ENCODE peak calls at places on chromosomes 12 and 14, in eight cellular contexts. One of them, this sample, is unnamed.

GRCh38 chr14:93317200-93317599 is 15.6 kb downstream of the BTBD7 start:
- DNase-seq in right lobe of liver: no peak
- DNase-seq in tibial artery: no peak
- DNase-seq in lower leg skin: no peak
- DNase-seq in GM13976: no peak
- DNase-seq in colonic mucosa: no peak
- DNase-seq in dorsolateral prefrontal cortex: no peak
- DNase-seq in astrocyte of the spinal cord: no peak
- DNase-seq in this sample: no peak

GRCh38 chr14:77053046-77053841 is 24.7 kb upstream of the IRF2BPL start:
- DNase-seq in right lobe of liver: peak
- DNase-seq in tibial artery: peak
- DNase-seq in lower leg skin: no peak
- DNase-seq in GM13976: peak
- DNase-seq in colonic mucosa: peak
- DNase-seq in dorsolateral prefrontal cortex: no peak
- DNase-seq in astrocyte of the spinal cord: peak
- DNase-seq in this sample: peak

GRCh38 chr12:60921541-60921940 is 1325.7 kb downstream of the SLC16A7 start:
- DNase-seq in right lobe of liver: no peak
- DNase-seq in tibial artery: no peak
- DNase-seq in lower leg skin: no peak
- DNase-seq in GM13976: no peak
- DNase-seq in colonic mucosa: no peak
- DNase-seq in dorsolateral prefrontal cortex: no peak
- DNase-seq in astrocyte of the spinal cord: peak
- DNase-seq in this sample: no peak

GRCh38 chr12:77954156-77954555 is 123.5 kb downstream of the NAV3 start:
- DNase-seq in right lobe of liver: no peak
- DNase-seq in tibial artery: no peak
- DNase-seq in lower leg skin: no peak
- DNase-seq in GM13976: no peak
- DNase-seq in colonic mucosa: no peak
- DNase-seq in dorsolateral prefrontal cortex: no peak
- DNase-seq in astrocyte of the spinal cord: peak
- DNase-seq in this sample: no peak

GRCh38 chr12:17661250-17661649 is 428.7 kb downstream of the RERGL start:
- DNase-seq in right lobe of liver: no peak
- DNase-seq in tibial artery: no peak
- DNase-seq in lower leg skin: no peak
- DNase-seq in GM13976: no peak
- DNase-seq in colonic mucosa: no peak
- DNase-seq in dorsolateral prefrontal cortex: no peak
- DNase-seq in astrocyte of the spinal cord: no peak
- DNase-seq in this sample: no peak

GRCh38 chr12:45302621-45303020 is 86.7 kb downstream of the ANO6 start:
- DNase-seq in right lobe of liver: no peak
- DNase-seq in tibial artery: no peak
- DNase-seq in lower leg skin: no peak
- DNase-seq in GM13976: no peak
- DNase-seq in colonic mucosa: no peak
- DNase-seq in dorsolateral prefrontal cortex: no peak
- DNase-seq in astrocyte of the spinal cord: no peak
- DNase-seq in this sample: no peak

GRCh38 chr14:102221026-102221425 is 81.3 kb downstream of the WDR20 start:
- DNase-seq in right lobe of liver: no peak
- DNase-seq in tibial artery: no peak
- DNase-seq in lower leg skin: no peak
- DNase-seq in GM13976: no peak
- DNase-seq in colonic mucosa: no peak
- DNase-seq in dorsolateral prefrontal cortex: no peak
- DNase-seq in astrocyte of the spinal cord: no peak
- DNase-seq in this sample: no peak

GRCh38 chr12:48445538-48445937 is 26.8 kb upstream of the ANP32D start:
- DNase-seq in right lobe of liver: no peak
- DNase-seq in tibial artery: no peak
- DNase-seq in lower leg skin: no peak
- DNase-seq in GM13976: no peak
- DNase-seq in colonic mucosa: no peak
- DNase-seq in dorsolateral prefrontal cortex: no peak
- DNase-seq in astrocyte of the spinal cord: no peak
- DNase-seq in this sample: no peak

GRCh38 chr12:111405149-111405855 is 421 bp upstream of the SH2B3 start:
- DNase-seq in right lobe of liver: peak
- DNase-seq in tibial artery: peak
- DNase-seq in lower leg skin: peak
- DNase-seq in GM13976: peak
- DNase-seq in colonic mucosa: peak
- DNase-seq in dorsolateral prefrontal cortex: peak
- DNase-seq in astrocyte of the spinal cord: peak
- DNase-seq in this sample: peak

GRCh38 chr12:8037046-8037663 is 4.6 kb downstream of the FOXJ2 start:
- DNase-seq in right lobe of liver: no peak
- DNase-seq in tibial artery: no peak
- DNase-seq in lower leg skin: no peak
- DNase-seq in GM13976: peak
- DNase-seq in colonic mucosa: no peak
- DNase-seq in dorsolateral prefrontal cortex: no peak
- DNase-seq in astrocyte of the spinal cord: no peak
- DNase-seq in this sample: no peak

GRCh38 chr12:60059180-60059579 is 463.4 kb downstream of the SLC16A7 start:
- DNase-seq in right lobe of liver: no peak
- DNase-seq in tibial artery: no peak
- DNase-seq in lower leg skin: no peak
- DNase-seq in GM13976: no peak
- DNase-seq in colonic mucosa: no peak
- DNase-seq in dorsolateral prefrontal cortex: no peak
- DNase-seq in astrocyte of the spinal cord: no peak
- DNase-seq in this sample: no peak

GRCh38 chr14:20631821-20632389 is 9.6 kb downstream of the OR6S1 start:
- DNase-seq in right lobe of liver: peak
- DNase-seq in tibial artery: peak
- DNase-seq in lower leg skin: no peak
- DNase-seq in GM13976: no peak
- DNase-seq in colonic mucosa: peak
- DNase-seq in dorsolateral prefrontal cortex: no peak
- DNase-seq in astrocyte of the spinal cord: peak
- DNase-seq in this sample: peak

GRCh38 chr12:71011261-71011660 is 90.7 kb upstream of the PTPRR start:
- DNase-seq in right lobe of liver: no peak
- DNase-seq in tibial artery: no peak
- DNase-seq in lower leg skin: no peak
- DNase-seq in GM13976: no peak
- DNase-seq in colonic mucosa: no peak
- DNase-seq in dorsolateral prefrontal cortex: no peak
- DNase-seq in astrocyte of the spinal cord: no peak
- DNase-seq in this sample: no peak

DNA sequence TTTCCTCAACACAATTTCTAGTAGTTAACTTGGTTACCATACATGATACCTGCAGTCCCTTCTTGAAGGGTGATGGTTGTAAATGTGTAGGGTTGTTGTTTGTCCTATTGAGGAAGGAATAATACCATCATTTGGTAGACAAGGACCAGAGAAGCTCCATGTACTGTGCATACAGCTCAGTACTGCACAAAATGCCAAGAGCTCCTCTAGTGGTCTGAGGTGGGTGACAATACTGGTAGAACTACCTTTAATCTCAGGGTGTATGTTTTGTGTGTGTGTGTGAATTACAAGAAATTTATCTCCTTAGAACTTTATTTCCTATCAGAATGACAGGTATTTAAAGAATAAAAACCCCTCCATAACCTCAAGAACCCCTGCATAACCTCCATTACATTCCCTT is 575.3 kb downstream of the TMTC2 start:
- DNase-seq in right lobe of liver: no peak
- DNase-seq in tibial artery: no peak
- DNase-seq in lower leg skin: no peak
- DNase-seq in GM13976: no peak
- DNase-seq in colonic mucosa: no peak
- DNase-seq in dorsolateral prefrontal cortex: no peak
- DNase-seq in astrocyte of the spinal cord: no peak
- DNase-seq in this sample: no peak
- TF ChIP-seq CTCF in right lobe of liver: no peak
- TF ChIP-seq CTCF in tibial artery: no peak
- TF ChIP-seq CTCF in lower leg skin: no peak
- TF ChIP-seq CTCF in GM13976: no peak
- TF ChIP-seq CTCF in colonic mucosa: no peak
- TF ChIP-seq CTCF in dorsolateral prefrontal cortex: no peak
- TF ChIP-seq CTCF in astrocyte of the spinal cord: peak
- TF ChIP-seq CTCF in this sample: no peak

GRCh38 chr12:50018968-50019367 is 6.3 kb downstream of the RACGAP1 start:
- DNase-seq in right lobe of liver: no peak
- DNase-seq in tibial artery: no peak
- DNase-seq in lower leg skin: no peak
- DNase-seq in GM13976: no peak
- DNase-seq in colonic mucosa: no peak
- DNase-seq in dorsolateral prefrontal cortex: no peak
- DNase-seq in astrocyte of the spinal cord: no peak
- DNase-seq in this sample: no peak
- TF ChIP-seq CTCF in right lobe of liver: no peak
- TF ChIP-seq CTCF in tibial artery: no peak
- TF ChIP-seq CTCF in lower leg skin: no peak
- TF ChIP-seq CTCF in GM13976: no peak
- TF ChIP-seq CTCF in colonic mucosa: no peak
- TF ChIP-seq CTCF in dorsolateral prefrontal cortex: no peak
- TF ChIP-seq CTCF in astrocyte of the spinal cord: no peak
- TF ChIP-seq CTCF in this sample: no peak

GRCh38 chr12:43551271-43551970 is 582 bp downstream of the ADAMTS20 start:
- DNase-seq in right lobe of liver: no peak
- DNase-seq in tibial artery: no peak
- DNase-seq in lower leg skin: no peak
- DNase-seq in GM13976: peak
- DNase-seq in colonic mucosa: no peak
- DNase-seq in dorsolateral prefrontal cortex: no peak
- DNase-seq in astrocyte of the spinal cord: no peak
- DNase-seq in this sample: no peak

GRCh38 chr12:43550831-43551270 is 1.2 kb downstream of the ADAMTS20 start:
- DNase-seq in right lobe of liver: no peak
- DNase-seq in tibial artery: no peak
- DNase-seq in lower leg skin: no peak
- DNase-seq in GM13976: no peak
- DNase-seq in colonic mucosa: no peak
- DNase-seq in dorsolateral prefrontal cortex: no peak
- DNase-seq in astrocyte of the spinal cord: no peak
- DNase-seq in this sample: no peak

GRCh38 chr12:43556057-43556456 is 4.1 kb upstream of the ADAMTS20 start:
- DNase-seq in right lobe of liver: no peak
- DNase-seq in tibial artery: no peak
- DNase-seq in lower leg skin: no peak
- DNase-seq in GM13976: no peak
- DNase-seq in colonic mucosa: no peak
- DNase-seq in dorsolateral prefrontal cortex: no peak
- DNase-seq in astrocyte of the spinal cord: no peak
- DNase-seq in this sample: no peak

DNA sequence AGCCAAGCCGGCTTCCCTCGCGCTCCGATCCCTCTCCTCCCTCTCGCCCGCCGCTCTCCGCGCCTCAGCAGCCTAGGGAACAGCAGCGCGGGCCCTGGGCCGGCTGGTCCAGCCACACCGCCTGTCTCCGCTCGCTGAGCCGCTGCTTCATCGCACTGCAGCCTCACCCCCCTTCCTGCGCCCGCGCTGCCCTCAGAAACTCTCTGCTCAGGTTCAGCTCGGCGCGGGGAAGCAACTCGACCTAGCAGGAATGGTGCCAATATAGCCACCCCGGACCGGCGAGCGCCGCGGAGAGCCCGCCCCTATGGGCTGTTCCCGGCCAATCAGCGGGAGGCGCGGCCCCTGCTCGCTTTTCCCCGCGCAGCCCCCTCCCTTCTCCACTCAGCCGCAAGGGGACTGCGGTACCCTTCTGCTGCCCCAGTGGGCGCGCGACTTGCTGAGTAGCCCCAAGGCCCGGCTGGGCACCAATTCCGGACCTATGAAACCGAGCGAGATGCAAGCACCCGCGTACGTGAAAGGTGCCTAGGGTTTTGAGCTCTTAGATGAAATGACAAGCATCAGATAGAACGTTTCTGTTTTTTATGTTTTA is at the start of gene ADAMTS20:
- DNase-seq in right lobe of liver: no peak
- DNase-seq in tibial artery: no peak
- DNase-seq in lower leg skin: no peak
- DNase-seq in GM13976: peak
- DNase-seq in colonic mucosa: no peak
- DNase-seq in dorsolateral prefrontal cortex: no peak
- DNase-seq in astrocyte of the spinal cord: peak
- DNase-seq in this sample: no peak
- TF ChIP-seq CTCF in right lobe of liver: no peak
- TF ChIP-seq CTCF in tibial artery: no peak
- TF ChIP-seq CTCF in lower leg skin: no peak
- TF ChIP-seq CTCF in GM13976: no peak
- TF ChIP-seq CTCF in colonic mucosa: no peak
- TF ChIP-seq CTCF in dorsolateral prefrontal cortex: no peak
- TF ChIP-seq CTCF in astrocyte of the spinal cord: no peak
- TF ChIP-seq CTCF in this sample: no peak

GRCh38 chr12:66541446-66541845 is 137.4 kb downstream of the GRIP1 start:
- DNase-seq in right lobe of liver: no peak
- DNase-seq in tibial artery: no peak
- DNase-seq in lower leg skin: no peak
- DNase-seq in GM13976: no peak
- DNase-seq in colonic mucosa: no peak
- DNase-seq in dorsolateral prefrontal cortex: no peak
- DNase-seq in astrocyte of the spinal cord: no peak
- DNase-seq in this sample: no peak

GRCh38 chr12:66538970-66539369 is 139.9 kb downstream of the GRIP1 start:
- DNase-seq in right lobe of liver: no peak
- DNase-seq in tibial artery: no peak
- DNase-seq in lower leg skin: no peak
- DNase-seq in GM13976: no peak
- DNase-seq in colonic mucosa: no peak
- DNase-seq in dorsolateral prefrontal cortex: no peak
- DNase-seq in astrocyte of the spinal cord: peak
- DNase-seq in this sample: no peak

GRCh38 chr12:66533767-66534166 is 145.1 kb downstream of the GRIP1 start:
- DNase-seq in right lobe of liver: no peak
- DNase-seq in tibial artery: no peak
- DNase-seq in lower leg skin: no peak
- DNase-seq in GM13976: no peak
- DNase-seq in colonic mucosa: no peak
- DNase-seq in dorsolateral prefrontal cortex: no peak
- DNase-seq in astrocyte of the spinal cord: no peak
- DNase-seq in this sample: peak

GRCh38 chr12:66539451-66539850 is 139.4 kb downstream of the GRIP1 start:
- DNase-seq in right lobe of liver: no peak
- DNase-seq in tibial artery: no peak
- DNase-seq in lower leg skin: no peak
- DNase-seq in GM13976: no peak
- DNase-seq in colonic mucosa: no peak
- DNase-seq in dorsolateral prefrontal cortex: no peak
- DNase-seq in astrocyte of the spinal cord: no peak
- DNase-seq in this sample: no peak

DNA sequence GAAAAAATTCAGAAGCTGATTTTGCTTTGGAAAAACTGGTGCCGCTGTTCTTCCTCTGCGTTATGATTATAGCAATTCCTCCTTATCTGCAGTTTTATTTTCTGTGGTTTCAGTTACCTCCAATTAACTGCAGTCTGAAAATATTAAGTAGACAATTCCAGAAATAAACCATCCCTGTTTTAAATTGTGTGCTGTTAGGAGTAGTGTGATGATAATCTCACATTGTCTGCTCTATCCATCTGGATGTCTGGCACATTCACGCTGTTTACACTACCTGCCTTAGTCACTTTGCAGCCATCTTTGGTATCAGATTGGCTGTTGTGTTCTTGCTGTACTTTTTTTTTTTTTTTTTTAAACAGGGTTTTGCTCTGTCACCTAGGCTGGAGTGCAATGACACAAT is 141.0 kb downstream of the GRIP1 start:
- DNase-seq in right lobe of liver: no peak
- DNase-seq in tibial artery: no peak
- DNase-seq in lower leg skin: no peak
- DNase-seq in GM13976: no peak
- DNase-seq in colonic mucosa: no peak
- DNase-seq in dorsolateral prefrontal cortex: no peak
- DNase-seq in astrocyte of the spinal cord: no peak
- DNase-seq in this sample: no peak
- TF ChIP-seq CTCF in right lobe of liver: no peak
- TF ChIP-seq CTCF in tibial artery: no peak
- TF ChIP-seq CTCF in lower leg skin: no peak
- TF ChIP-seq CTCF in GM13976: no peak
- TF ChIP-seq CTCF in colonic mucosa: no peak
- TF ChIP-seq CTCF in dorsolateral prefrontal cortex: no peak
- TF ChIP-seq CTCF in astrocyte of the spinal cord: no peak
- TF ChIP-seq CTCF in this sample: no peak